ENCODE peak calls at places on chromosome 9, in eight cellular contexts. A is NB4, B is AG04449, E is adrenal gland, D is cardiac fibroblast, X is heart right ventricle, S is lower lobe of right lung, M is cardiac muscle cell. K is an unnamed sample.

GRCh38 chr9:21961569-21961968 is 32.6 kb downstream of the CDKN2A start:
- DNase-seq in D (no peak), S (no peak), E (no peak), X (no peak), B (no peak), A (no peak), M (no peak), K (no peak)

GRCh38 chr9:89850633-89851325 is 246.0 kb downstream of the GADD45G start:
- DNase-seq in X (no peak), A (no peak), D (peak), B (no peak), M (peak), S (peak), E (peak), K (no peak)

GRCh38 chr9:114452219-114453169 is 52.8 kb downstream of the WHRN start:
- DNase-seq in A (no peak), M (peak), B (no peak), E (peak), X (no peak), S (no peak), D (no peak), K (no peak)

GRCh38 chr9:93366119-93366447 is 85.4 kb upstream of the FAM120A start:
- DNase-seq in D (no peak), M (no peak), E (no peak), S (no peak), X (no peak), A (no peak), B (no peak), K (no peak)

GRCh38 chr9:127280880-127281660 is 16.5 kb downstream of the GARNL3 start:
- DNase-seq in E (no peak), X (no peak), A (no peak), S (no peak), M (no peak), B (no peak), D (no peak), K (no peak)

GRCh38 chr9:109295475-109296110 is 25.3 kb downstream of the EPB41L4B start:
- DNase-seq in M (no peak), D (no peak), B (no peak), A (no peak), E (no peak), X (no peak), S (no peak), K (no peak)

GRCh38 chr9:23851024-23851629 is 25.1 kb upstream of the ELAVL2 start:
- DNase-seq in A (no peak), E (peak), X (no peak), M (no peak), B (no peak), S (peak), D (no peak), K (no peak)

GRCh38 chr9:96009690-96010477 is 134.4 kb downstream of the ERCC6L2 start:
- DNase-seq in E (no peak), X (no peak), D (no peak), S (no peak), A (peak), B (no peak), M (no peak), K (no peak)

GRCh38 chr9:111868475-111868874 is 28.1 kb upstream of the UGCG start:
- DNase-seq in X (no peak), M (no peak), S (no peak), E (no peak), A (no peak), B (no peak), D (no peak), K (no peak)

GRCh38 chr9:81588148-81588874 is 101.0 kb downstream of the TLE1 start:
- DNase-seq in D (peak), B (no peak), E (peak), A (no peak), M (peak), X (no peak), S (peak), K (no peak)

GRCh38 chr9:4833781-4834560 is 41.2 kb downstream of the RCL1 start:
- DNase-seq in M (peak), S (no peak), D (peak), X (no peak), A (no peak), E (no peak), B (no peak), K (no peak)

GRCh38 chr9:107049046-107049824 is 186.3 kb downstream of the ZNF462 start:
- DNase-seq in D (peak), M (no peak), A (no peak), B (no peak), S (no peak), X (no peak), E (no peak), K (no peak)

GRCh38 chr9:112111461-112111860 is 63.6 kb downstream of the SUSD1 start:
- DNase-seq in M (no peak), X (no peak), S (no peak), B (no peak), D (no peak), A (no peak), E (no peak), K (no peak)

GRCh38 chr9:133518706-133519105 is 6.1 kb downstream of the MYMK start:
- DNase-seq in M (no peak), E (no peak), B (no peak), D (no peak), X (no peak), S (no peak), A (no peak), K (no peak)

GRCh38 chr9:134376386-134377142 is 50.3 kb downstream of the RXRA start:
- DNase-seq in A (no peak), X (peak), M (no peak), S (no peak), D (no peak), B (no peak), E (peak), K (no peak)

GRCh38 chr9:13110766-13111400 is 168.6 kb downstream of the MPDZ start:
- DNase-seq in X (peak), M (peak), E (peak), S (no peak), A (no peak), B (no peak), D (peak), K (no peak)

GRCh38 chr9:120522032-120522431 is 57.9 kb downstream of the CDK5RAP2 start:
- DNase-seq in S (no peak), D (no peak), X (no peak), E (no peak), B (no peak), M (no peak), A (no peak), K (no peak)

GRCh38 chr9:89051421-89051820 is 60.2 kb downstream of the S1PR3 start:
- DNase-seq in X (no peak), E (no peak), B (no peak), S (no peak), M (no peak), D (no peak), A (no peak), K (no peak)

GRCh38 chr9:35258665-35259474 is 97.1 kb downstream of the UNC13B start:
- DNase-seq in D (peak), S (peak), E (peak), M (peak), B (peak), X (peak), A (peak), K (peak)

GRCh38 chr9:135147473-135147805 is 60.0 kb downstream of the OLFM1 start:
- DNase-seq in E (no peak), X (no peak), B (no peak), D (no peak), M (no peak), S (no peak), A (no peak), K (no peak)

GRCh38 chr9:126704157-126704941 is 90.6 kb downstream of the LMX1B start:
- DNase-seq in D (peak), M (peak), E (peak), X (no peak), B (no peak), A (peak), S (peak), K (no peak)

GRCh38 chr9:23153058-23153457 is 673.0 kb downstream of the ELAVL2 start:
- DNase-seq in M (no peak), B (no peak), A (peak), E (no peak), S (no peak), X (no peak), D (no peak), K (no peak)

GRCh38 chr9:134707031-134707680 is 65.6 kb downstream of the COL5A1 start:
- DNase-seq in D (peak), X (peak), A (no peak), B (peak), M (peak), E (peak), S (no peak), K (peak)

GRCh38 chr9:13941686-13942085 is 372.3 kb downstream of the NFIB start:
- DNase-seq in X (no peak), E (no peak), B (no peak), M (no peak), D (peak), A (no peak), S (no peak), K (peak)

GRCh38 chr9:79768199-79768598 is 196.4 kb downstream of the TLE4 start:
- DNase-seq in E (no peak), D (no peak), M (no peak), A (no peak), X (no peak), S (no peak), B (no peak), K (peak)

GRCh38 chr9:89313842-89314241 is 2.8 kb downstream of the CKS2 start:
- DNase-seq in M (peak), D (peak), B (no peak), S (no peak), A (peak), E (no peak), X (no peak), K (no peak)

GRCh38 chr9:92406506-92406905 is 2.1 kb upstream of the OGN start:
- DNase-seq in M (peak), S (no peak), E (peak), B (no peak), A (peak), X (no peak), D (no peak), K (no peak)

GRCh38 chr9:35277649-35278359 is 116.0 kb downstream of the UNC13B start:
- DNase-seq in A (no peak), M (peak), D (peak), S (no peak), X (no peak), E (peak), B (peak), K (no peak)

GRCh38 chr9:107759823-107760166 is 270.2 kb upstream of the KLF4 start:
- DNase-seq in S (no peak), M (no peak), X (no peak), B (no peak), E (no peak), D (no peak), A (no peak), K (no peak)

GRCh38 chr9:21709464-21710058 is 92.9 kb upstream of the MTAP start:
- DNase-seq in M (peak), D (peak), A (no peak), E (peak), X (no peak), S (no peak), B (no peak), K (peak)

GRCh38 chr9:110410926-110411325 is 73.3 kb upstream of the TXNDC8 start:
- DNase-seq in B (no peak), D (no peak), X (no peak), S (no peak), M (no peak), A (no peak), E (no peak), K (no peak)

GRCh38 chr9:33161011-33161588 is 6.0 kb downstream of the B4GALT1 start:
- DNase-seq in D (peak), S (peak), B (peak), A (peak), X (peak), E (peak), M (peak), K (peak)

GRCh38 chr9:35667939-35668338 is 2.9 kb upstream of the ARHGEF39 start:
- DNase-seq in A (no peak), D (no peak), S (no peak), B (no peak), M (no peak), E (no peak), X (no peak), K (no peak)

GRCh38 chr9:81848472-81848871 is 79.8 kb upstream of the SPATA31D4 start:
- DNase-seq in X (no peak), D (peak), S (no peak), M (peak), E (no peak), A (no peak), B (no peak), K (no peak)

GRCh38 chr9:131418143-131419028 is 24.5 kb downstream of the PRRC2B start:
- DNase-seq in A (no peak), B (no peak), M (no peak), D (peak), S (peak), E (peak), X (no peak), K (no peak)

GRCh38 chr9:21711504-21711903 is 90.9 kb upstream of the MTAP start:
- DNase-seq in S (no peak), A (no peak), B (no peak), X (no peak), E (no peak), D (peak), M (no peak), K (no peak)

GRCh38 chr9:111839387-111839786 is 44.6 kb upstream of the SHOC1 start:
- DNase-seq in D (peak), A (peak), E (peak), B (no peak), M (peak), S (peak), X (no peak), K (no peak)

GRCh38 chr9:108535526-108535925 is 320.3 kb downstream of the ACTL7B start:
- DNase-seq in S (no peak), E (peak), B (no peak), M (no peak), A (peak), X (no peak), D (peak), K (no peak)

GRCh38 chr9:38067892-38068615 is 973 bp downstream of the SHB start:
- DNase-seq in B (no peak), A (peak), M (no peak), E (no peak), X (peak), D (no peak), S (peak), K (no peak)

DNA sequence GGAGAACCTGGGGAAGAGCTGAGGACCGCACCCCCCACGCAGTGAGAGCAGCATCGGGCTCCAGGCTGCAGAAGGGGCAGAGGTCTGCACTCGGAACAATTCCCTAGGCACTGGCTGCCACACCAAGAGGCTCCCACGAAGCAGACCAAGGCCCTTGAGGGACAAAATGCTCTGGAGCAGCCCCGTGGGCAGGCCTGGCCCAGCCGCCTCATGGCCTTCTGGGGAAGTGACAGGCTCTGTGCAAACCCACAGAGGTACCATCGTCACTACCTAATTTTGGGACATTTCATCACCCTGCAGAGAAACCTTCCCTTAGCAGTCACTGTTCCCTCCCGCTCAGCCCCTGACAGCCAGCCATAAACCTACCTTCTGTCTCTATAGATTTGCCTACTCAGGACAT is 15.9 kb downstream of the FBXW5 start:
- DNase-seq in S (no peak), B (no peak), D (no peak), X (peak), M (no peak), A (no peak), E (no peak), K (no peak)
- TF ChIP-seq CTCF in S (no peak), B (no peak), D (no peak), X (no peak), M (no peak), A (no peak), E (no peak), K (no peak)

GRCh38 chr9:125346351-125346750 is 84.7 kb downstream of the GAPVD1 start:
- DNase-seq in M (no peak), E (no peak), B (no peak), A (no peak), S (no peak), D (no peak), X (no peak), K (no peak)
- TF ChIP-seq CTCF in M (no peak), E (no peak), B (no peak), A (no peak), S (no peak), D (no peak), X (no peak), K (no peak)

GRCh38 chr9:87682618-87683017 is 43.3 kb upstream of the CTSL start:
- DNase-seq in E (no peak), S (no peak), X (no peak), A (no peak), B (no peak), M (no peak), D (no peak), K (no peak)

GRCh38 chr9:87685431-87685830 is 40.5 kb upstream of the CTSL start:
- DNase-seq in E (no peak), B (no peak), M (no peak), X (no peak), D (peak), A (no peak), S (no peak), K (no peak)

GRCh38 chr9:87682085-87682484 is 43.8 kb upstream of the CTSL start:
- DNase-seq in A (no peak), E (no peak), S (no peak), D (no peak), X (no peak), B (no peak), M (no peak), K (no peak)

GRCh38 chr9:87684627-87685204 is 41.2 kb upstream of the CTSL start:
- DNase-seq in D (peak), A (peak), M (peak), E (peak), B (no peak), S (no peak), X (no peak), K (no peak)

DNA sequence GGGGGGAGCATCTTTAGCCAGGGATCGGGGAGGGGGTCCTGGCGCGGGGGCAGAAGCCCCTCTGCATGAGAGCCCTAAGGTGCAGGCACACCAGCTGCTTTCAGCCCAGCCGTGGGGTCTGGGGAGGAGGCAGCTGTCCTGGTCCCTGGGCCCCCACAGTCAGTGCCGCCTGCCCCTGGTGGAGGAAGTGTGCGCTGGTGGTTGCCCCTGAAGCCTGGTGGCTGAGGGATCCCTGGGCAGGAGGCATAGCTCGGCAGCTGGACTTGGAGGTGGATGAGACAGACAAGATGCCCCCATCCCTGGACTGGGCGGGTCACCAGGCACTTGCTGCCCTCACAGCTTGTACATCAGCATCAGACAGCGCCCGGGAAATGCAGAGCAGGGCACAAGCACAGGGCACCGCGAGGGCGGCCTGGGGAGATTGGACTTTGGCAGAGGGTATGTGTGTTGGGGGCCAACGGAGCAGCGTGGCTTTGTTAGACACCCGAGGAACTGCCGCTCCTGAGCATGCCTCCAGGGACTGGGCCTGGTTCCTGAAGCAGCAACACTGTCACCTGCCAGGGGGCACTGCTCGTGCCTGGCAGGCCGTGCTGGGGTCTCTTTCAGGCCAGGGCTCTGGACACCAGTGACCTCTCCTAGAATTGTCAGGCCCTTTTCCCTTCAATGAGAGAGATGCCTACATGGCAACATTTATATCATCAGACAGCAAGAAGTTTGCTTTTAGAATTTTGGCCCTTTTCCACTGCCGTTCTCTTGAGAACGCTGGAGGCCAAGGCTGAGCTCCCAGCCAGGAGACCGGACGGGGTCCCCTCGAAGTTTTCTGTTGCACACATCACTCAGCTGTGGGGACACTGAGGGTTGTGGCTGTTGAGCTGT is 41.9 kb upstream of the CTSL start:
- DNase-seq in D (no peak), B (no peak), S (no peak), A (no peak), X (no peak), M (no peak), E (no peak), K (no peak)
- TF ChIP-seq CTCF in D (no peak), B (no peak), S (no peak), A (peak), X (no peak), M (no peak), E (no peak), K (no peak)

DNA sequence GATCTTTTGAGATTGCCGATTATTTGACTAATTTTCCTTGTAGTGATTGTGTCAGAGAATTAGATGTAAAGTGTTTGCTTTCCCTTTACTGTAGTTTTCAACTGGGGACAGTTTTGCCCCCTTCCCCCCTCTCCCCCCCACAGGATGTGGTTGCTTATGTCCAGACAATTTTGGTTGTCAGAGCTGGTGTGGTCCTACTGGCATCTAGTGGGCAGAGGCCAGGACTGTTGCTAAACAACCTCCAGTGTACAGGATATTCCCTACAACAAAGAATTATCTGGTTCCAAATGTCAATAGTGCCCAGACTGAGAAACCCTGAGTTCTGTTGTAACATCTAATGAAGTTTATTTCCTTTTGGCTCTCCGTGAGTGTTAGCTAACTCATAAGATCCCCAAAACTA is 20.0 kb downstream of the TMEFF1 start:
- DNase-seq in B (no peak), E (no peak), M (peak), X (no peak), S (no peak), A (peak), D (peak), K (peak)
- TF ChIP-seq CTCF in B (peak), E (no peak), M (peak), X (no peak), S (no peak), A (no peak), D (peak), K (peak)

GRCh38 chr9:116000748-116001329 is 152.8 kb upstream of the PAPPA start:
- DNase-seq in M (no peak), E (no peak), A (peak), D (peak), X (no peak), S (no peak), B (no peak), K (no peak)
- TF ChIP-seq CTCF in M (peak), E (no peak), A (peak), D (peak), X (peak), S (peak), B (peak), K (peak)

GRCh38 chr9:128414461-128414860 is 6.2 kb upstream of the CERCAM start:
- DNase-seq in E (no peak), X (no peak), A (no peak), S (no peak), B (no peak), D (no peak), M (no peak), K (no peak)
- TF ChIP-seq CTCF in E (no peak), X (no peak), A (no peak), S (no peak), B (no peak), D (peak), M (peak), K (peak)

GRCh38 chr9:7259544-7260241 is 501.9 kb downstream of the KDM4C start:
- DNase-seq in M (peak), E (no peak), B (no peak), S (no peak), A (peak), D (no peak), X (no peak), K (no peak)
- TF ChIP-seq CTCF in M (peak), E (no peak), B (no peak), S (no peak), A (peak), D (peak), X (no peak), K (no peak)